ENCODE peak calls at places on chromosomes 11 and 22, in five cellular contexts. Y is activated CD4-positive, alpha-beta T cell treated with anti-CD3 and anti-CD28 coated beads, Interleukin-2, amount 10 ng/mL, durations not matched to agents 7 days and 5 days; O is NCI-H460; Z is NB4; F is stimulated activated naive CD8-positive, alpha-beta T cell treated with anti-CD3 and anti-CD28 coated beads, Interleukin-15, amount 100 ng/mL, for 72 hours. X is an unnamed sample.

GRCh38 chr11:55732936-55733335 is 40.3 kb upstream of the OR5D13 start:
- DNase-seq in Y (no peak), O (no peak), Z (peak), F (no peak), X (no peak)

GRCh38 chr11:60951909-60952741 is at the start of gene SLC15A3:
- DNase-seq in Y (peak), O (no peak), Z (peak), F (peak), X (no peak)

GRCh38 chr11:67732045-67732787 is 57.8 kb upstream of the ALDH3B2 start:
- DNase-seq in Y (peak), O (no peak), Z (no peak), F (peak), X (peak)

GRCh38 chr11:45266693-45267451 is 19.3 kb downstream of the SYT13 start:
- DNase-seq in Y (peak), O (no peak), Z (peak), F (no peak), X (no peak)

GRCh38 chr11:7381937-7382336 is 103.4 kb upstream of the OLFML1 start:
- DNase-seq in Y (no peak), O (no peak), Z (no peak), F (no peak), X (no peak)

GRCh38 chr11:56624661-56625110 is 10.0 kb upstream of the OR5M1 start:
- DNase-seq in Y (no peak), O (peak), Z (peak), F (no peak), X (peak)

GRCh38 chr22:30245181-30245984 is 1.2 kb downstream of the LIF start:
- DNase-seq in Y (peak), O (no peak), Z (no peak), F (peak), X (peak)

GRCh38 chr11:95832763-95833162 is 42.5 kb downstream of the CEP57 start:
- DNase-seq in Y (no peak), O (no peak), Z (no peak), F (no peak), X (no peak)

GRCh38 chr11:62266558-62266957 is 3.4 kb upstream of the SCGB2A2 start:
- DNase-seq in Y (no peak), O (peak), Z (no peak), F (no peak), X (no peak)

GRCh38 chr22:48750282-48750681 is 1077.4 kb downstream of the BRD1 start:
- DNase-seq in Y (no peak), O (no peak), Z (no peak), F (no peak), X (no peak)

GRCh38 chr11:132943737-132944556 is 588.4 kb downstream of the OPCML start:
- DNase-seq in Y (no peak), O (no peak), Z (no peak), F (no peak), X (no peak)

GRCh38 chr11:102268083-102268984 is 49.0 kb upstream of the BIRC3 start:
- DNase-seq in Y (peak), O (peak), Z (no peak), F (peak), X (no peak)

GRCh38 chr22:17381237-17381913 is 12.1 kb downstream of the CECR2 start:
- DNase-seq in Y (no peak), O (no peak), Z (peak), F (no peak), X (no peak)

GRCh38 chr11:34344410-34345011 is 13.3 kb downstream of the ABTB2 start:
- DNase-seq in Y (no peak), O (no peak), Z (no peak), F (no peak), X (no peak)

GRCh38 chr11:104799251-104799650 is 99.0 kb downstream of the CASP12 start:
- DNase-seq in Y (no peak), O (no peak), Z (no peak), F (no peak), X (no peak)

GRCh38 chr11:130854483-130854882 is 61.8 kb downstream of the SNX19 start:
- DNase-seq in Y (no peak), O (no peak), Z (no peak), F (no peak), X (no peak)

GRCh38 chr11:92826136-92826535 is 143.3 kb upstream of the MTNR1B start:
- DNase-seq in Y (no peak), O (no peak), Z (no peak), F (no peak), X (no peak)

GRCh38 chr11:14625804-14626203 is 17.8 kb upstream of the PDE3B start:
- DNase-seq in Y (no peak), O (no peak), Z (peak), F (no peak), X (no peak)

GRCh38 chr11:47466701-47467250 is 17.8 kb upstream of the RAPSN start:
- DNase-seq in Y (no peak), O (no peak), Z (no peak), F (no peak), X (peak)

GRCh38 chr11:70483940-70484339 is 85.6 kb downstream of the CTTN start:
- DNase-seq in Y (no peak), O (no peak), Z (no peak), F (no peak), X (no peak)

GRCh38 chr11:79461144-79461543 is 20.3 kb upstream of the TENM4 start:
- DNase-seq in Y (no peak), O (no peak), Z (peak), F (no peak), X (no peak)

GRCh38 chr11:11813288-11813962 is 28.3 kb upstream of the USP47 start:
- DNase-seq in Y (no peak), O (peak), Z (peak), F (no peak), X (no peak)

GRCh38 chr11:8800498-8801110 is 110.4 kb upstream of the AKIP1 start:
- DNase-seq in Y (no peak), O (no peak), Z (no peak), F (no peak), X (no peak)

GRCh38 chr11:68140496-68141246 is 19.5 kb upstream of the CHKA start:
- DNase-seq in Y (no peak), O (no peak), Z (no peak), F (no peak), X (no peak)

GRCh38 chr11:119316729-119317591 is at the start of gene MCAM:
- DNase-seq in Y (no peak), O (no peak), Z (peak), F (peak), X (no peak)

GRCh38 chr22:29302402-29302680 is 4.1 kb upstream of the GAS2L1 start:
- DNase-seq in Y (no peak), O (no peak), Z (no peak), F (no peak), X (no peak)

GRCh38 chr22:44782286-44782830 is 30.0 kb downstream of the ARHGAP8 start:
- DNase-seq in Y (no peak), O (no peak), Z (no peak), F (no peak), X (no peak)

GRCh38 chr11:130638048-130638447 is 189.6 kb downstream of the ADAMTS15 start:
- DNase-seq in Y (no peak), O (no peak), Z (no peak), F (no peak), X (peak)

GRCh38 chr11:120331301-120331966 is 4.8 kb upstream of the ARHGEF12 start:
- DNase-seq in Y (no peak), O (peak), Z (no peak), F (no peak), X (no peak)

GRCh38 chr11:31803813-31804438 is 7.2 kb downstream of the PAX6 start:
- DNase-seq in Y (no peak), O (no peak), Z (peak), F (no peak), X (no peak)

GRCh38 chr11:102806296-102806695 is 8.3 kb upstream of the MMP1 start:
- DNase-seq in Y (no peak), O (no peak), Z (no peak), F (no peak), X (no peak)

GRCh38 chr11:17457361-17458104 is 19.1 kb downstream of the ABCC8 start:
- DNase-seq in Y (no peak), O (no peak), Z (no peak), F (no peak), X (no peak)

GRCh38 chr22:50260434-50260800 is 1.1 kb downstream of the MAPK12 start:
- DNase-seq in Y (no peak), O (no peak), Z (peak), F (no peak), X (no peak)